ENCODE peak calls at places on chromosomes 1 and 21, in four cellular contexts. R, J, K and C are unnamed samples.

GRCh38 chr1:187413770-187414169 is 585.0 kb downstream of the PLA2G4A start:
- DNase-seq in K (no peak), J (no peak), R (no peak), C (no peak)

GRCh38 chr1:236416165-236416564 is 22.1 kb downstream of the EDARADD start:
- DNase-seq in R (no peak), J (no peak), K (no peak), C (no peak)

GRCh38 chr1:1678581-1679380 is 13.8 kb downstream of the SLC35E2B start:
- DNase-seq in R (peak; percentile 86), K (peak; percentile 78), J (peak; percentile 70), C (no peak)

GRCh38 chr1:52348704-52349301 is 17.2 kb downstream of the CC2D1B start:
- DNase-seq in J (peak; percentile 67), R (no peak), K (no peak), C (peak; percentile 45)

GRCh38 chr1:72282271-72282656 is at the start of gene NEGR1:
- DNase-seq in J (peak; percentile 59), K (no peak), R (no peak), C (peak; percentile 51)

GRCh38 chr1:155075535-155075934 is 3.1 kb upstream of the EFNA3 start:
- DNase-seq in R (no peak), K (no peak), J (no peak), C (no peak)

GRCh38 chr1:23276531-23276930 is 59.2 kb upstream of the HTR1D start:
- DNase-seq in R (no peak), K (no peak), J (no peak), C (no peak)

GRCh38 chr21:43703068-43703880 is 15.7 kb upstream of the PDXK start:
- DNase-seq in J (peak; percentile 58), R (peak; percentile 57), K (peak; percentile 52), C (no peak)

GRCh38 chr1:95118019-95118499 is 904 bp downstream of the TLCD4 start:
- DNase-seq in K (peak; percentile 31), J (no peak), R (no peak), C (no peak)

GRCh38 chr1:152001631-152002584 is 8.2 kb upstream of the S100A10 start:
- DNase-seq in K (peak; percentile 72), J (peak; percentile 89), R (peak; percentile 72), C (peak; percentile 81)

GRCh38 chr1:225881081-225882007 is 836 bp downstream of the TMEM63A start:
- DNase-seq in J (peak; percentile 34), R (peak; percentile 23), K (peak; percentile 84), C (no peak)

DNA sequence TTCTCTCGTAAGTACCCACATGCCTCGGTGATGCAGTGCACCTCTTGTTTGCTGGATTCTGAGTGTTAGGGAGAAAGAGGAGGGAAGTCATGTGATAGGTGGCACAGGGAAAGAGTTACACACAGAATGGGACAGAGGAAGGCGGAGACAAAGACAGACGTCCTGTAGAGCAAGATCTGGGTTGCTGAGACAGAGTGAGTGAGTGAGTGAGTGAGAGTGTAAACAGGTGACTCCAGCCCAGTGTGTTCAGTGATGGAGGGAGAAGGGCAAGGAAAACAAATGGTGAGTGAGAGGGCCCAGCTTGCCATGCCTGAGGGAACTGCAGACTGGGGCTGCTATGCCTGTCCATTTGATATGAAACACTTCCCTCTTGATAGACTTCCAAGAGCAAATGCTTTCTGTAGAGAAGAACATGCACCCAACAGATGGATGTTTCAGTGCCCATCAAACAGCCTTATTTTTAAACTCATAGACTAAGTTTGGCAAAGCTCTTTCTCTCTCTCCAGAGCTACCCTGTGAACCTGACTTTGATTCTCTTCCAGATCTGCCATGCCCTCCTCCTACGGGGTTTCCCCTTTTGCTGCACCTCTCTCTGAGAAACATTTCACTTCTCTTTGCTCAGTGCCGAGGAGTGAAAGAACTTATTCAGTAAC is 209.9 kb upstream of the COA6 start:
- DNase-seq in R (no peak), J (no peak), K (no peak), C (no peak)
- TF ChIP-seq ELF4 in R (no peak), J (no peak), K (no peak), C (no peak)

GRCh38 chr1:209839875-209840491 is 12.2 kb downstream of the UTP25 start:
- DNase-seq in J (no peak), K (peak; percentile 11), R (peak; percentile 45), C (no peak)
- TF ChIP-seq ELF4 in J (no peak), K (no peak), R (no peak), C (no peak)

GRCh38 chr1:35049116-35049515 is 17.4 kb upstream of the ZMYM6 start:
- DNase-seq in K (no peak), J (peak; percentile 26), R (no peak), C (no peak)

GRCh38 chr1:35047188-35047858 is 15.6 kb upstream of the ZMYM6 start:
- DNase-seq in K (no peak), R (no peak), J (no peak), C (no peak)

GRCh38 chr1:35044406-35044805 is 12.7 kb upstream of the ZMYM6 start:
- DNase-seq in J (no peak), R (no peak), K (no peak), C (no peak)

GRCh38 chr1:35043498-35043897 is 11.8 kb upstream of the ZMYM6 start:
- DNase-seq in J (no peak), K (no peak), R (no peak), C (no peak)

DNA sequence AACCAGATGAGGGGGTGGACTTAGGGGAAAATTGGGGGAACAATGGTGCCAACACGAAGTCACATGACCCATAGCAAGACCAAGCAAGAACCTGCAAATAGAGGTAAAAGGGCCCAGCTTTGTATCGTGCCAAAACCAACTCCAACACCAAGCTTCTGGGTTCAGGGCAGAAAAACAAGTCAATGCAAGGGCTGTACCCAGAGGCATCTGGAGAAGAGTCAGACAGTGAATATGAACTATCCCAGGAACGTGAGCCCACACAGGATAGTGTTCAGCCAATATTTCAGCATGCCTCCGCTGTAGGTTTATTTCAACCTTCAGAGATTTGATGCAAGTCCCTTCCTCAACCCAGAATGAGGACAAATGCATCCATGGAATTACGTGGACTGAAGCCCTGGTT is 15.0 kb upstream of the ZMYM6 start:
- DNase-seq in J (no peak), K (no peak), R (no peak), C (no peak)
- TF ChIP-seq ELF4 in J (no peak), K (no peak), R (no peak), C (no peak)

GRCh38 chr1:246959944-246960693 is 28.4 kb upstream of the AHCTF1 start:
- DNase-seq in K (no peak), J (no peak), R (no peak), C (no peak)

GRCh38 chr1:246951413-246951812 is 19.7 kb upstream of the AHCTF1 start:
- DNase-seq in K (no peak), J (no peak), R (no peak), C (no peak)

DNA sequence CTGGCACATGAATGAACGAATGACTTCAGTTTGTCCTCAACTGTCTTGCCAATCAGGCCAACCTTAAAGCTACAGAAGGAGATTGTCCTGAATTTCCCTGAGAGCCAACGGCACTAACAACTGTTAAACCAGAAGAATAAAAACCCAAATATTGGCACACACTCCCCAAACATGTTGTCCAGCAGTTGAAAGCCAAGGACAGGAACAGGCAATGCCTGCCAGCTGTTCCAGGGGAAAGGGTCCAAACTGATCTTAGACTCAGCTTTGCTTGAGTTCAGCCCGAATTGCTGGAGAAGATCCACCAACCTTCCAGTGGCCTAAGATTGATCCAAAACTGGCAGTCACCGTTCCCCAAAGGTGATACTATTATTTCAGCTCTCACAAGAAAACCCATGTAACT is 22.4 kb upstream of the AHCTF1 start:
- DNase-seq in K (no peak), R (no peak), J (no peak), C (no peak)
- TF ChIP-seq ELF4 in K (no peak), R (no peak), J (no peak), C (no peak)